ENCODE peak calls at places on chromosomes 13 and 19, in nine cellular contexts. C is RWPE1; K is naive thymus-derived CD8-positive, alpha-beta T cell; F is stimulated activated CD4-positive, alpha-beta T cell treated with anti-CD3 and anti-CD28 coated beads, Interleukin-15, amount 100 ng/mL, for 1 hour; J is C1 segment of cervical spinal cord; I is WTC11; V is uterus; D is activated CD8-positive, alpha-beta memory T cell treated with anti-CD3 and anti-CD28 coated beads for 24 hours; N is heart right ventricle. R is an unnamed sample.

GRCh38 chr19:2032296-2032941 is 16.9 kb upstream of the BTBD2 start:
- DNase-seq in C (peak), K (no peak), F (no peak), J (peak), I (no peak), V (peak), D (peak), N (peak), R (peak)

GRCh38 chr13:112709825-112710783 is 20.3 kb downstream of the ATP11A start:
- DNase-seq in C (no peak), K (no peak), F (no peak), J (no peak), I (peak), V (no peak), D (no peak), N (no peak), R (no peak)

GRCh38 chr19:16115309-16116039 is 3.8 kb downstream of the RAB8A start:
- DNase-seq in C (no peak), K (no peak), F (no peak), J (no peak), I (no peak), V (no peak), D (no peak), N (no peak), R (no peak)

GRCh38 chr13:108086678-108087077 is 128.7 kb downstream of the LIG4 start:
- DNase-seq in C (no peak), K (peak), F (no peak), J (no peak), I (peak), V (no peak), D (no peak), N (no peak), R (no peak)

GRCh38 chr13:94121686-94122085 is 357.8 kb downstream of the DCT start:
- DNase-seq in C (no peak), K (no peak), F (no peak), J (no peak), I (no peak), V (no peak), D (no peak), N (no peak), R (peak)

GRCh38 chr13:21015284-21015683 is 46.1 kb downstream of the LATS2 start:
- DNase-seq in C (no peak), K (no peak), F (no peak), J (no peak), I (no peak), V (no peak), D (no peak), N (no peak), R (no peak)

GRCh38 chr13:74922963-74923362 is 559.0 kb downstream of the TBC1D4 start:
- DNase-seq in C (no peak), K (no peak), F (no peak), J (no peak), I (no peak), V (no peak), D (no peak), N (no peak), R (no peak)

GRCh38 chr13:114212096-114212495 is 22.6 kb upstream of the CDC16 start:
- DNase-seq in C (no peak), K (no peak), F (no peak), J (no peak), I (no peak), V (no peak), D (no peak), N (no peak), R (peak)

GRCh38 chr13:75876371-75877050 is 240.4 kb downstream of the LMO7 start:
- DNase-seq in C (peak), K (peak), F (peak), J (no peak), I (peak), V (peak), D (peak), N (peak), R (peak)

GRCh38 chr13:24220086-24220703 is 59.7 kb downstream of the SPATA13 start:
- DNase-seq in C (peak), K (peak), F (no peak), J (no peak), I (peak), V (no peak), D (no peak), N (peak), R (peak)

GRCh38 chr19:33660426-33661160 is 38.8 kb downstream of the CHST8 start:
- DNase-seq in C (no peak), K (no peak), F (no peak), J (no peak), I (peak), V (no peak), D (no peak), N (no peak), R (no peak)

GRCh38 chr19:13091400-13092161 is 11.1 kb downstream of the LYL1 start:
- DNase-seq in C (no peak), K (no peak), F (no peak), J (peak), I (peak), V (peak), D (no peak), N (peak), R (peak)

GRCh38 chr19:43406297-43406696 is 8.4 kb upstream of the TEX101 start:
- DNase-seq in C (no peak), K (no peak), F (no peak), J (no peak), I (no peak), V (no peak), D (no peak), N (no peak), R (no peak)

GRCh38 chr13:66489586-66489985 is 740.5 kb downstream of the PCDH9 start:
- DNase-seq in C (no peak), K (no peak), F (no peak), J (no peak), I (no peak), V (no peak), D (no peak), N (no peak), R (no peak)

GRCh38 chr13:31437975-31438374 is 238.2 kb downstream of the B3GLCT start:
- DNase-seq in C (no peak), K (no peak), F (no peak), J (no peak), I (no peak), V (no peak), D (no peak), N (no peak), R (no peak)

GRCh38 chr19:4134351-4134750 is 10.4 kb upstream of the MAP2K2 start:
- DNase-seq in C (no peak), K (no peak), F (no peak), J (no peak), I (no peak), V (no peak), D (no peak), N (no peak), R (no peak)

GRCh38 chr13:47897411-47898050 is 103.5 kb downstream of the SUCLA2 start:
- DNase-seq in C (peak), K (no peak), F (no peak), J (peak), I (peak), V (no peak), D (no peak), N (no peak), R (no peak)

GRCh38 chr13:90502143-90502542 is 845.3 kb upstream of the MIR17HG start:
- DNase-seq in C (no peak), K (no peak), F (no peak), J (no peak), I (no peak), V (no peak), D (no peak), N (peak), R (no peak)

GRCh38 chr19:17560205-17560595 is 4.8 kb downstream of the COLGALT1 start:
- DNase-seq in C (peak), K (no peak), F (no peak), J (no peak), I (no peak), V (peak), D (no peak), N (peak), R (peak)

GRCh38 chr19:43651758-43652545 is 12.3 kb upstream of the CADM4 start:
- DNase-seq in C (peak), K (peak), F (peak), J (no peak), I (peak), V (peak), D (peak), N (peak), R (peak)

GRCh38 chr13:42350141-42350540 is 78.2 kb downstream of the AKAP11 start:
- DNase-seq in C (no peak), K (no peak), F (no peak), J (no peak), I (no peak), V (no peak), D (no peak), N (no peak), R (no peak)

GRCh38 chr19:46574533-46574932 is 26.6 kb upstream of the CALM3 start:
- DNase-seq in C (no peak), K (peak), F (peak), J (no peak), I (no peak), V (no peak), D (peak), N (no peak), R (no peak)

GRCh38 chr13:75486146-75486545 is 4.2 kb upstream of the TBC1D4 start:
- DNase-seq in C (no peak), K (no peak), F (no peak), J (no peak), I (no peak), V (no peak), D (no peak), N (no peak), R (no peak)

GRCh38 chr13:25659091-25659502 is 287.3 kb downstream of the ATP8A2 start:
- DNase-seq in C (no peak), K (no peak), F (no peak), J (no peak), I (no peak), V (no peak), D (no peak), N (no peak), R (no peak)

GRCh38 chr13:23134542-23134941 is 46.2 kb upstream of the SGCG start:
- DNase-seq in C (no peak), K (no peak), F (no peak), J (no peak), I (no peak), V (no peak), D (no peak), N (no peak), R (no peak)

GRCh38 chr13:24074687-24075086 is 85.8 kb upstream of the SPATA13 start:
- DNase-seq in C (no peak), K (no peak), F (no peak), J (no peak), I (no peak), V (no peak), D (no peak), N (no peak), R (no peak)

GRCh38 chr13:114042066-114042815 is 68.4 kb upstream of the C13orf46 start:
- DNase-seq in C (peak), K (no peak), F (no peak), J (no peak), I (no peak), V (no peak), D (no peak), N (no peak), R (no peak)

GRCh38 chr13:111033172-111034133 is 81.7 kb upstream of the ARHGEF7 start:
- DNase-seq in C (no peak), K (no peak), F (no peak), J (no peak), I (no peak), V (no peak), D (no peak), N (no peak), R (no peak)

GRCh38 chr19:32818536-32818935 is 51.0 kb downstream of the SLC7A9 start:
- DNase-seq in C (no peak), K (no peak), F (no peak), J (no peak), I (no peak), V (no peak), D (no peak), N (no peak), R (no peak)

GRCh38 chr19:17070912-17071311 is 4.3 kb downstream of the HAUS8 start:
- DNase-seq in C (no peak), K (no peak), F (no peak), J (no peak), I (no peak), V (no peak), D (no peak), N (no peak), R (no peak)

GRCh38 chr19:18379803-18380747 is 5.9 kb upstream of the GDF15 start:
- DNase-seq in C (peak), K (no peak), F (no peak), J (no peak), I (peak), V (peak), D (no peak), N (peak), R (peak)

R was measured in skeletal muscle cell.